ENCODE peak calls at places on chromosome 21, in five cellular contexts. C is GM06990; O is GM23248; R is brain microvascular endothelial cell; N is CD4-positive, CD25-positive, alpha-beta regulatory T cell. Z is an unnamed sample.

GRCh38 chr21:38819719-38820147 is 14.0 kb downstream of the ETS2 start:
- DNase-seq in C (no peak), O (peak; percentile 68), R (peak; percentile 60), N (no peak), Z (peak; percentile 71)

GRCh38 chr21:41808094-41808493 is 41.2 kb upstream of the RIPK4 start:
- DNase-seq in C (no peak), O (no peak), R (no peak), N (no peak), Z (no peak)

GRCh38 chr21:15062566-15062965 is 2.2 kb downstream of the NRIP1 start:
- DNase-seq in C (no peak), O (peak; percentile 26), R (no peak), N (peak; percentile 59), Z (peak; percentile 8)

GRCh38 chr21:28337319-28337718 is 655.4 kb downstream of the LTN1 start:
- DNase-seq in C (no peak), O (peak; percentile 67), R (no peak), N (peak; percentile 1), Z (peak; percentile 79)

GRCh38 chr21:26194811-26195251 is 24.3 kb upstream of the APP start:
- DNase-seq in C (no peak), O (peak; percentile 66), R (no peak), N (no peak), Z (peak; percentile 18)

GRCh38 chr21:41656946-41657525 is 109.8 kb downstream of the RIPK4 start:
- DNase-seq in C (no peak), O (no peak), R (no peak), N (no peak), Z (no peak)

GRCh38 chr21:34336756-34337391 is 26.9 kb upstream of the KCNE2 start:
- DNase-seq in C (no peak), O (no peak), R (peak; percentile 56), N (no peak), Z (peak; percentile 80)

GRCh38 chr21:39373634-39374033 is 24.7 kb upstream of the HMGN1 start:
- DNase-seq in C (no peak), O (peak; percentile 58), R (peak; percentile 39), N (peak; percentile 39), Z (peak; percentile 77)

GRCh38 chr21:43767980-43768867 is 7.9 kb downstream of the CSTB start:
- DNase-seq in C (no peak), O (peak; percentile 92), R (peak; percentile 75), N (no peak), Z (peak; percentile 88)

GRCh38 chr21:42609806-42610205 is 43.6 kb upstream of the PDE9A start:
- DNase-seq in C (peak; percentile 71), O (no peak), R (no peak), N (peak; percentile 26), Z (no peak)

GRCh38 chr21:41121785-41122415 is 46.1 kb upstream of the BACE2 start:
- DNase-seq in C (peak; percentile 12), O (peak; percentile 75), R (peak; percentile 74), N (peak; percentile 61), Z (peak; percentile 12)

GRCh38 chr21:29300547-29301138 is 1.9 kb downstream of the BACH1 start:
- DNase-seq in C (peak; percentile 87), O (no peak), R (no peak), N (no peak), Z (no peak)

GRCh38 chr21:16113052-16113715 is 383.4 kb downstream of the USP25 start:
- DNase-seq in C (no peak), O (peak; percentile 40), R (no peak), N (no peak), Z (peak; percentile 49)
- H3K4me3 ChIP-seq in C (no peak overlapping the region), O (no peak overlapping the region), R (no peak overlapping the region), N (no peak overlapping the region), Z (no peak overlapping the region)

DNA sequence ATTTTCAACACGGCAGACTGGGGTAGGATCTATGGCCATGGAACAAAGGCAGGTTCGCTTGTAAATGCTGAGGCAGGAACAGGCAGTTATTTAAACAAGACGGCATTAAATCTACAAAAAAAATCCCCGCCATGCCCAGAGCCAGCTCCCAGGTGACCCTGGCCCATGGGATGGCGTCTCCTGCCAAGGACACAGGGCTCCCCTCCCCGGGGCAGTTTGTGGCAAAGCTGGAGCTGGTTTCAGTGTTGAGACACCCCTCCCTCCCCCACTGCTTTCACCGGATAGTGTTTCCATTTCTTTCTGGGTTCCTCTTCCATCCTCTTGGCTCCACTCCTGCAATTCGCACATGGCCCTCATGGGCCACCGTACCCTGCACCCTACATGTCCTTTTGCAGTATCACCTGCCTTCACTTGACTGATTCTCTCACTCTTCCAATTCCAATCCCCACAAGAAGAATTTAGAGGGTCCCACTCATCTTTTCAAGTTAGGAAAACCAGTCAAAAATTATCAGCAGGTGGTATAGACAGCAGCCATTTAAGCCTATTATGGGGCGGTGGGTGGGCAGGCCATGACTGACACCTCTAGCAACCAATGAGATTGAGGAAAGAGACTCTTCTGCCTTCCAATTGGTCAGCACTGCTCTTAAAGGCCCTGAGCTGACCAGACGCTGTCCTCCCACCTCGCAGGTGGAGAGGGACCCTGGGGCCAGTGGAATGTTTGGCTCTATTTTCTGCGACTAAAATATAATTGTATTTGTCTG is 52.0 kb downstream of the OLIG1 start:
- DNase-seq in C (no peak), O (peak; percentile 12), R (peak; percentile 1), N (peak; percentile 31), Z (peak; percentile 5)
- H3K4me3 ChIP-seq in C (no peak overlapping the region), O (no peak overlapping the region), R (no peak overlapping the region), N (no peak overlapping the region), Z (no peak overlapping the region)

DNA sequence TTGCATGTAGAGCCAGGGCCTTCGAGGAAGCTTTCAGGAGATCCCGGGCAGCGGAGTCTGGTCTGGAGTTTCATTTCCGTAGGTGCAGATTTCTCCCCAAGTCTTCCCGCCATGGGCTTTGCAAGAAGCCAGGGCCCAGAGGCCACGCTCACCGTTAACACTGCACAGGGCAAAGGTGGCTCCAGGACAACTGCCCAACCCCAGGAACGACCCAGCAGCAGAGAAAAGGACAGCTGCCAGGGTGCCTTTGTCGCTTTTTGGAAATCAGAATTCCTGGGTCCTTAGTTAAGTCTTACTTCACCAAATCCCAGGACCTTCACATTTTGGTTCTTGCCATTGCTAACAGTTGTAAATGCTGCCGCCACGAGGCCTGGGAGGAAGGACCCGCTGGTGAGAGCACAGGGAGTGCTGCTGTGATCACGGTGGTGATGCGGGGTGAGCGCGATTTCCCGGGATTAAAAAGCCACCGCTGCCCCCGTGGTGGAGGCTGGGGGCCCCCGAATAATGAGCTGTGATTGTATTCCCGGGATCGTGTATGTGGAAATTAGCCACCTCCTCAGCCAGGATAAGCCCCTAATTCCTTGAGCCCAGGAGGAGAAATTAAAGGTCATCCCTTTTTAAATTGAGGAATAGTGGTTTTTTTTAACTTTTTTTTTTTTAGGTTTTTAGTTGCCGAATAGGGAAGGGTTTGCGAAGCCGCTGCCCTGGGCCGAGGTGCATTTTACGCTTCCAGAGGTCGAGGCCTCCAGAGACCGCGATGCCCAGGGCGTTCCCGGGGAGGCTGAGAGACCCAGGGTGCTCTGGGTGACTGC is 8.2 kb downstream of the SIM2 start:
- DNase-seq in C (no peak), O (peak; percentile 29), R (no peak), N (no peak), Z (no peak)
- H3K4me3 ChIP-seq in C (no peak overlapping the region), O (no peak overlapping the region), R (no peak overlapping the region), N (no peak overlapping the region), Z (no peak overlapping the region)

DNA sequence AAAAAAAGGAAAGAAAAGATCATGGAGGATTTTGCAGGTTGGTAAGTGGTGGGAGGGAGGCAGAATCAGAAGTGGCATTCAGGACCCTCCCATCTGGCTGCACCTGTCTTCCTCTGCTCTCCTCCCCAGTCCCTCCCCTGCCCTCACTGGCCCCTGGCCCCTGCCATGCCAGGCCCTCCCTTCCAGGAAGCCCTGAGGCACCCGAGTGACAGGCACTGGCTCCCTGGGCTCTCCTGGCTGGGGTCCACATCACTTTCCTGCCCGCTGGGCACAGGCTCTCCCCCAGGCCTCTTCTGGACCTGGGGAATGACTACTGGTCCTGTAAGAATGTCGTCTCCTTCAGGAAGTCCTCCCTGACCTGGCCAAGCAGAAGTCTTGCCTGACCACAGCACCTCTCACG is 15.3 kb upstream of the ADARB1 start:
- DNase-seq in C (no peak), O (no peak), R (no peak), N (no peak), Z (no peak)
- H3K4me3 ChIP-seq in C (no peak overlapping the region), O (no peak overlapping the region), R (no peak overlapping the region), N (no peak overlapping the region), Z (no peak overlapping the region)

DNA sequence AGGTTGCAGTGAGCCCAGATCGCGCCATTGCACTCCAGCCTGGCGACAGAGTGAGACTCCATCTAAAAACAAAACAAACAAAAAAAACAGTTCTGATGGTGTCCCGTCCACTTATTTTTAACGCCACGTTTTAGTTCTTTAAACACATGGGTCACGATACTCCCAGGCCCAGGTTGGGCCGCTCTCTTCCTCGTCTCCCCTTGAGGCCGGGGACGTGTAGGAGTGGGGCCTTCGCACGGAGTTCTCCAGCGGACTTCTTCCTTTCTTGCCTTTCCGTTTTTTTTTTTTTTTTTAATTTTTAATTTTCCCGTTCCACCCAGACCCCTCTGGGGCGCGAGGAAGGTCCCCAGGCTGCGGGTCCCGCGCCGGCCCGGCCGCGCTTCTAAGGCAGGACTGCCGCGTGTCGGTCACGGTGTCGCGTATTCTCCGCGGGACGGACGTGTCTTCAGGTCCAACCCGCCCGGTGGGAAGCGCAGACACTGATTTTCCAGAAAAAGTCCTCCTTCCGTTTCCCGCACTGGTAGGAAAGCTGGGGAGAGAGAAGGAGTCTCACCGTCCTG is 47.5 kb upstream of the SLC19A1 start:
- DNase-seq in C (no peak), O (no peak), R (no peak), N (no peak), Z (no peak)
- H3K4me3 ChIP-seq in C (peak overlapping the region; percentile 44), O (peak overlapping the region; percentile 70), R (peak overlapping the region; percentile 46), N (no peak overlapping the region), Z (peak overlapping the region; percentile 49)

GRCh38 chr21:44792653-44793052 is 9.0 kb downstream of the UBE2G2 start:
- DNase-seq in C (no peak), O (no peak), R (no peak), N (no peak), Z (no peak)

GRCh38 chr21:44791993-44792392 is 9.6 kb downstream of the UBE2G2 start:
- DNase-seq in C (no peak), O (no peak), R (no peak), N (no peak), Z (no peak)

GRCh38 chr21:44791246-44791645 is 10.4 kb downstream of the UBE2G2 start:
- DNase-seq in C (no peak), O (no peak), R (no peak), N (no peak), Z (no peak)

GRCh38 chr21:44789880-44790279 is 11.7 kb downstream of the UBE2G2 start:
- DNase-seq in C (no peak), O (peak; percentile 62), R (no peak), N (no peak), Z (peak; percentile 28)

DNA sequence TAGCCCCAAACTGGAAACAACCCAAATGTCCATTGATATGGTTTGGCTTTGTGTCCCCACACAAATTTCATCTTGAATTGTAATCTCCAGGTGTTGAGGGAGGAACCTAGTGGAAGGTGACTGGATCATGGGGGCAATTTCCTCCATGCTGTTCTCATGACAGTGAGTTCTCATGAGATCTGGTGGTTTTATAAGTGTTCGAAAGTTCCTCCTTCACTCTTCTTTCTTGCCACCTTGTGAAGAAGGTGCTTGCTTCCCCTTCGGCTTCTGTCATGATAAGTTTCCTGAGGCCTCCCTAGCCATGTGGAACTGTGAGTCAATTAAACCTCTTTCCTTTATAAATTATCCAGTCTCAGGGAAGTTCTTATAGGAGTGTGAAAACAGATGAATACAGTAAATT is 11.2 kb downstream of the UBE2G2 start:
- DNase-seq in C (no peak), O (no peak), R (no peak), N (no peak), Z (no peak)
- H3K4me3 ChIP-seq in C (no peak overlapping the region), O (no peak overlapping the region), R (no peak overlapping the region), N (no peak overlapping the region), Z (no peak overlapping the region)

Z was measured in foreskin fibroblast.